ENCODE peak calls at places on chromosome 9, in eight cellular contexts. O is colonic mucosa; I is tibial artery; Y is Panc1; D is bronchial epithelial cell; H is CD4-positive, CD25-positive, alpha-beta regulatory T cell; C is prostate gland; E is MG63. W is an unnamed sample.

GRCh38 chr9:69213647-69214046 is 39.6 kb downstream of the TJP2 start:
- DNase-seq in O (no peak), I (no peak), Y (no peak), D (no peak), H (no peak), C (no peak), E (peak; percentile 9), W (no peak)

GRCh38 chr9:3268260-3268659 is 257.5 kb downstream of the RFX3 start:
- DNase-seq in O (no peak), I (no peak), Y (no peak), D (peak; percentile 67), H (no peak), C (no peak), E (no peak), W (no peak)

GRCh38 chr9:14186096-14186495 is 127.8 kb downstream of the NFIB start:
- DNase-seq in O (no peak), I (no peak), Y (no peak), D (peak; percentile 36), H (no peak), C (no peak), E (no peak), W (no peak)

GRCh38 chr9:79689576-79689975 is 117.8 kb downstream of the TLE4 start:
- DNase-seq in O (no peak), I (no peak), Y (no peak), D (no peak), H (no peak), C (no peak), E (no peak), W (no peak)

GRCh38 chr9:131874447-131874846 is 134.6 kb upstream of the RAPGEF1 start:
- DNase-seq in O (no peak), I (no peak), Y (no peak), D (no peak), H (no peak), C (no peak), E (no peak), W (no peak)

GRCh38 chr9:126959326-126959725 is 44.7 kb downstream of the RALGPS1 start:
- DNase-seq in O (no peak), I (no peak), Y (no peak), D (no peak), H (no peak), C (no peak), E (no peak), W (no peak)

GRCh38 chr9:129832957-129833356 is 2.1 kb downstream of the C9orf78 start:
- DNase-seq in O (no peak), I (no peak), Y (no peak), D (no peak), H (no peak), C (no peak), E (no peak), W (no peak)

GRCh38 chr9:13278023-13278367 is 1.5 kb downstream of the MPDZ start:
- DNase-seq in O (no peak), I (no peak), Y (no peak), D (peak; percentile 26), H (no peak), C (no peak), E (no peak), W (no peak)

GRCh38 chr9:127224883-127225739 is 39.5 kb upstream of the GARNL3 start:
- DNase-seq in O (peak; percentile 97), I (peak; percentile 99), Y (no peak), D (peak; percentile 49), H (peak; percentile 87), C (peak; percentile 97), E (peak; percentile 92), W (peak; percentile 89)

GRCh38 chr9:3736186-3736585 is 210.4 kb upstream of the RFX3 start:
- DNase-seq in O (no peak), I (no peak), Y (no peak), D (no peak), H (no peak), C (no peak), E (no peak), W (no peak)

GRCh38 chr9:78397045-78397843 is 100.3 kb downstream of the PSAT1 start:
- DNase-seq in O (no peak), I (no peak), Y (no peak), D (no peak), H (no peak), C (no peak), E (no peak), W (no peak)

GRCh38 chr9:34457266-34458012 is 931 bp downstream of the FAM219A start:
- DNase-seq in O (peak; percentile 62), I (peak; percentile 91), Y (no peak), D (peak; percentile 64), H (peak; percentile 42), C (peak; percentile 53), E (peak; percentile 82), W (no peak)

GRCh38 chr9:92798358-92798757 is 33.7 kb upstream of the BICD2 start:
- DNase-seq in O (no peak), I (no peak), Y (no peak), D (no peak), H (no peak), C (no peak), E (no peak), W (no peak)

GRCh38 chr9:84140535-84141101 is 160.0 kb downstream of the RMI1 start:
- DNase-seq in O (peak; percentile 80), I (no peak), Y (no peak), D (no peak), H (peak; percentile 27), C (no peak), E (no peak), W (no peak)

GRCh38 chr9:6780690-6781089 is 22.9 kb downstream of the KDM4C start:
- DNase-seq in O (no peak), I (no peak), Y (no peak), D (no peak), H (no peak), C (no peak), E (no peak), W (no peak)

GRCh38 chr9:74666625-74667316 is 169.6 kb downstream of the RORB start:
- DNase-seq in O (no peak), I (no peak), Y (no peak), D (peak; percentile 30), H (no peak), C (no peak), E (peak; percentile 79), W (no peak)

GRCh38 chr9:126117631-126118030 is 209.0 kb upstream of the MVB12B start:
- DNase-seq in O (no peak), I (no peak), Y (no peak), D (no peak), H (no peak), C (no peak), E (no peak), W (no peak)

GRCh38 chr9:98861881-98862501 is 54.5 kb downstream of the GALNT12 start:
- DNase-seq in O (no peak), I (peak; percentile 74), Y (peak; percentile 13), D (peak; percentile 15), H (no peak), C (no peak), E (peak; percentile 82), W (no peak)

GRCh38 chr9:98866435-98867108 is 59.1 kb downstream of the GALNT12 start:
- DNase-seq in O (no peak), I (no peak), Y (no peak), D (peak; percentile 3), H (no peak), C (no peak), E (no peak), W (no peak)

GRCh38 chr9:98862936-98863335 is 55.5 kb downstream of the GALNT12 start:
- DNase-seq in O (no peak), I (no peak), Y (no peak), D (no peak), H (no peak), C (no peak), E (no peak), W (no peak)

GRCh38 chr9:98865284-98865683 is 57.8 kb downstream of the GALNT12 start:
- DNase-seq in O (no peak), I (no peak), Y (no peak), D (no peak), H (no peak), C (no peak), E (no peak), W (no peak)

DNA sequence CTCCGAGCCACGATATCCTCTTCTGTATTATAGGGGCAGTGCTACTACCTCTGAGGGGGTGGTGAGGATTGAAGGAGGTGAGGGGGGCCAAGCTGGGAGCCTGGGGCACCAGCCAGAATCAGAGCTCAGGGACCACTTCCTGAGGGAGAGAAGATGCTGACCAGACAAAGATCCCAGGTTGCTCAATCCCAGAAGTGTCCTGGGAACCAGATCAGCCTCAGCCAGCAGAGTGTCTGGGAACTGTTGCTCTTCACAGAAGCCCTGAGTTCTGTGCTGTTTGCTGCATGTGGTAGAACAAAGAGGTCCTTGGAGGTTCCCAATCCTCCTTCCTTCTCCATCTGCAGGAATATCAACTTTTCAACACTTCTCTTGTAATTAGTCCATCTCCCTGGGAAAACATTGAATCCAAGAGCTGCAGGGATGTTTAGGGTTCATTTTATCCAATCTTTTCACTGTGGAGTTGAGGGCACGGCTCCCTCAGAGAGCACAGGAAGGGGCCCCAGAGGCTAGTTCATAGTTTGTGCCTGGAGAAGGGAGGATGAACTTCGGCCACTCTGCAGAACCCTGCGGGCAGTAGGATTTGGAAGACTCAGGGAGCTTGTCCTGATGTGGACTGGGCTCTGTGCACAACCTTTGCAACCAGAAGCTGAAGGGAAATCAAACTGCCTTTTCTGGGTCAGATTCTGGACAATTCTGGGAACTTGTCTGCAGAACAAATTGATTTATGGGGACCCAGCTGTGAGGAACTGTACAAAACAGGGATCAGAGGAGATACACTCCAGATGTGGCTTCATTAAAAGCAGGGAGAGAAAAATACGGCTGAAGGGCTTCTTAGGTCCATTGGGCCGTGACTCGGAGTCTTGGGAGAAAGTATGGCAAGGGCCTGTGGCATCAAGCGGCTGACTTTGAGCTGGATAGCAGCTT is 57.0 kb downstream of the GALNT12 start:
- DNase-seq in O (no peak), I (no peak), Y (no peak), D (no peak), H (no peak), C (no peak), E (no peak), W (no peak)
- H3K4me3 ChIP-seq in O (no peak overlapping the region), I (no peak overlapping the region), Y (no peak overlapping the region), D (no peak overlapping the region), H (no peak overlapping the region), C (no peak overlapping the region), E (no peak overlapping the region), W (no peak overlapping the region)

GRCh38 chr9:122145462-122145861 is 14.1 kb downstream of the NDUFA8 start:
- DNase-seq in O (no peak), I (no peak), Y (no peak), D (no peak), H (no peak), C (no peak), E (no peak), W (no peak)
- H3K36me3 ChIP-seq in O (no peaks in the 10 kb centered on the region), I (peaks cover 80% of the 10 kb centered on the region), Y (peaks cover 12% of the 10 kb centered on the region), D (peaks cover 9% of the 10 kb centered on the region), H (peaks cover 51% of the 10 kb centered on the region), C (no peaks in the 10 kb centered on the region), E (peaks cover 28% of the 10 kb centered on the region), W (peaks cover 50% of the 10 kb centered on the region)

DNA sequence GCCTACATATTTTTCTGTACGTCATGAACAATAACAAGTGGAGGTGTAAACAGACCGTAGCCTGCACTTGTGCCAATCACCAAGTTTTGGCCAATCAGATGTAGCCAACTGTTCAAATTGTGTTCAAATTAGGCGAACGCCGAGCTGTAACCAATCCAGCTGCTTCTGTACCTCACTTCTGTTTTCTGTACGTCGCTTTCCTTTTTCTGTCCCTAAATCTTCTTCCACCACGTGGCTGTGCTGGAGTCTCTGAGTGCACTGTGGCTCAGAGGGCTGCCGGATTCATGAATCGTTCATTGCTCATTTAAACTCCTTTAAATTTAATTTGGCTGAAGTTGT is 26.4 kb downstream of the TRIM14 start:
- DNase-seq in O (no peak), I (no peak), Y (no peak), D (peak; percentile 56), H (peak; percentile 89), C (no peak), E (no peak), W (no peak)
- H3K4me3 ChIP-seq in O (no peak overlapping the region), I (no peak overlapping the region), Y (no peak overlapping the region), D (peak overlapping the region; percentile 16), H (peak overlapping the region; percentile 67), C (no peak overlapping the region), E (no peak overlapping the region), W (no peak overlapping the region)

GRCh38 chr9:133103987-133104505 is 17.0 kb downstream of the RALGDS start:
- DNase-seq in O (no peak), I (peak; percentile 64), Y (no peak), D (no peak), H (no peak), C (no peak), E (no peak), W (no peak)
- H3K36me3 ChIP-seq in O (peaks cover 58% of the 10 kb centered on the region), I (peaks cover 100% of the 10 kb centered on the region), Y (no peaks in the 10 kb centered on the region), D (peaks cover 69% of the 10 kb centered on the region), H (peaks cover 92% of the 10 kb centered on the region), C (peaks cover 33% of the 10 kb centered on the region), E (peaks cover 68% of the 10 kb centered on the region), W (peaks cover 94% of the 10 kb centered on the region)

W was measured in effector memory CD4-positive, alpha-beta T cell.